ENCODE peak calls at places on chromosomes 5 and 9, in ten cellular contexts. One of them, this sample, is unnamed.
A peak's percentile ranks its signal among the peaks of the same experiment; 100 is the strongest.

GRCh38 chr9:121748727-121749546 is 97.5 kb downstream of the DAB2IP start:
- DNase-seq in HCT116: no peak
- DNase-seq in SK-N-SH: no peak
- DNase-seq in Karpas-422: no peak
- DNase-seq in GM23338: no peak
- DNase-seq in hepatocyte: no peak
- DNase-seq in GM23248: peak; percentile 69
- DNase-seq in PC-3: no peak
- DNase-seq in OCI-LY7: no peak
- DNase-seq in MM.1S: no peak
- DNase-seq in this sample: no peak

GRCh38 chr5:151612689-151613427 is 21.7 kb upstream of the FAT2 start:
- DNase-seq in PC-3: peak; percentile 83
- DNase-seq in Karpas-422: no peak
- DNase-seq in HCT116: peak; percentile 19
- DNase-seq in GM23338: no peak
- DNase-seq in hepatocyte: peak; percentile 62
- DNase-seq in MM.1S: peak; percentile 74
- DNase-seq in SK-N-SH: no peak
- DNase-seq in GM23248: peak; percentile 7
- DNase-seq in OCI-LY7: no peak
- DNase-seq in this sample: peak; percentile 51

GRCh38 chr5:435961-436640 is 6.9 kb upstream of the EXOC3 start:
- DNase-seq in HCT116: no peak
- DNase-seq in MM.1S: no peak
- DNase-seq in Karpas-422: peak; percentile 69
- DNase-seq in SK-N-SH: peak; percentile 61
- DNase-seq in hepatocyte: no peak
- DNase-seq in PC-3: peak; percentile 63
- DNase-seq in OCI-LY7: no peak
- DNase-seq in GM23338: peak; percentile 62
- DNase-seq in GM23248: peak; percentile 58
- DNase-seq in this sample: no peak

GRCh38 chr5:149792963-149793362 is 62.9 kb downstream of the PPARGC1B start:
- DNase-seq in OCI-LY7: no peak
- DNase-seq in PC-3: no peak
- DNase-seq in SK-N-SH: no peak
- DNase-seq in GM23338: no peak
- DNase-seq in MM.1S: no peak
- DNase-seq in Karpas-422: no peak
- DNase-seq in GM23248: peak; percentile 48
- DNase-seq in HCT116: no peak
- DNase-seq in hepatocyte: no peak
- DNase-seq in this sample: no peak

GRCh38 chr9:128552744-128553221 is 396 bp downstream of the SPTAN1 start:
- DNase-seq in GM23248: peak; percentile 72
- DNase-seq in MM.1S: peak; percentile 31
- DNase-seq in PC-3: peak; percentile 14
- DNase-seq in Karpas-422: peak; percentile 81
- DNase-seq in HCT116: no peak
- DNase-seq in OCI-LY7: peak; percentile 68
- DNase-seq in hepatocyte: peak; percentile 79
- DNase-seq in SK-N-SH: peak; percentile 80
- DNase-seq in GM23338: peak; percentile 61
- DNase-seq in this sample: peak; percentile 59

GRCh38 chr9:7533376-7534090 is 266.0 kb downstream of the DMAC1 start:
- DNase-seq in OCI-LY7: no peak
- DNase-seq in GM23338: no peak
- DNase-seq in HCT116: no peak
- DNase-seq in PC-3: no peak
- DNase-seq in SK-N-SH: no peak
- DNase-seq in Karpas-422: no peak
- DNase-seq in hepatocyte: no peak
- DNase-seq in MM.1S: no peak
- DNase-seq in GM23248: peak; percentile 2
- DNase-seq in this sample: no peak

GRCh38 chr9:116870566-116870965 is 183.5 kb downstream of the TRIM32 start:
- DNase-seq in MM.1S: no peak
- DNase-seq in HCT116: peak; percentile 63
- DNase-seq in OCI-LY7: no peak
- DNase-seq in hepatocyte: peak; percentile 83
- DNase-seq in PC-3: peak; percentile 88
- DNase-seq in GM23338: peak; percentile 57
- DNase-seq in Karpas-422: peak; percentile 2
- DNase-seq in SK-N-SH: peak; percentile 32
- DNase-seq in GM23248: no peak
- DNase-seq in this sample: peak; percentile 98

GRCh38 chr9:88237454-88238280 is 99.4 kb upstream of the SPATA31C2 start:
- DNase-seq in Karpas-422: no peak
- DNase-seq in GM23338: no peak
- DNase-seq in HCT116: no peak
- DNase-seq in SK-N-SH: no peak
- DNase-seq in MM.1S: no peak
- DNase-seq in GM23248: no peak
- DNase-seq in PC-3: no peak
- DNase-seq in OCI-LY7: no peak
- DNase-seq in hepatocyte: no peak
- DNase-seq in this sample: no peak

GRCh38 chr5:127313847-127314473 is 23.4 kb downstream of the MEGF10 start:
- DNase-seq in SK-N-SH: peak; percentile 44
- DNase-seq in Karpas-422: peak; percentile 82
- DNase-seq in MM.1S: peak; percentile 65
- DNase-seq in GM23248: peak; percentile 73
- DNase-seq in HCT116: peak; percentile 33
- DNase-seq in PC-3: peak; percentile 71
- DNase-seq in hepatocyte: peak; percentile 61
- DNase-seq in GM23338: peak; percentile 80
- DNase-seq in OCI-LY7: peak; percentile 55
- DNase-seq in this sample: peak; percentile 43

GRCh38 chr9:76371901-76372300 is 22.3 kb downstream of the RFK start:
- DNase-seq in SK-N-SH: no peak
- DNase-seq in hepatocyte: no peak
- DNase-seq in PC-3: peak; percentile 37
- DNase-seq in Karpas-422: no peak
- DNase-seq in GM23338: no peak
- DNase-seq in HCT116: no peak
- DNase-seq in GM23248: peak; percentile 12
- DNase-seq in OCI-LY7: no peak
- DNase-seq in MM.1S: no peak
- DNase-seq in this sample: peak; percentile 41

GRCh38 chr9:89881431-89881830 is 276.6 kb downstream of the GADD45G start:
- DNase-seq in GM23338: no peak
- DNase-seq in OCI-LY7: no peak
- DNase-seq in MM.1S: no peak
- DNase-seq in GM23248: no peak
- DNase-seq in HCT116: no peak
- DNase-seq in SK-N-SH: no peak
- DNase-seq in PC-3: no peak
- DNase-seq in hepatocyte: no peak
- DNase-seq in Karpas-422: no peak
- DNase-seq in this sample: no peak

GRCh38 chr5:9927106-9927505 is 297.0 kb upstream of the TAS2R1 start:
- DNase-seq in Karpas-422: no peak
- DNase-seq in GM23248: peak; percentile 44
- DNase-seq in MM.1S: no peak
- DNase-seq in PC-3: peak; percentile 54
- DNase-seq in HCT116: no peak
- DNase-seq in SK-N-SH: no peak
- DNase-seq in GM23338: peak; percentile 41
- DNase-seq in hepatocyte: no peak
- DNase-seq in OCI-LY7: no peak
- DNase-seq in this sample: no peak

DNA sequence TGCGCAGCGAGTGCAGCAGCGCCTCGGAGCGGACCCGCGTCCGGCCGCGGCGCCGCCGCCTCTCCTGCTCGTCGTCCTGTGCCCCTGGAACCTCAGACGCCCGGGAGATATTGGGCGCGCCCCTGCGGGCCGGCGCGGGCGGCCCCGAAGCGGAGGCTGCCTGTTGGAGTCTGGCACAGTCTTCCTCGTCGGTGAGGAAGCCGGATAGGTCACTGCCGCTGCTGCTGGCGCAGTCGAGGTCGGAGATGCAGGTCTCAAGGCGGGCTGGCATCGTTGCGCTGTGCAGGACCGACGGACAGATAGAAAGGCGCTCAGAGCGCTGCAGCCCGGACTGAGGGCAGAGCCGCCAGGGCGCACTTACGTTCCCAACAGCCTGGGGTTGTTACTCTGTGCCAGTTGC is 344 bp downstream of the NEUROG1 start:
- DNase-seq in Karpas-422: no peak
- DNase-seq in hepatocyte: no peak
- DNase-seq in PC-3: no peak
- DNase-seq in GM23248: peak; percentile 21
- DNase-seq in HCT116: no peak
- DNase-seq in SK-N-SH: no peak
- DNase-seq in GM23338: peak; percentile 47
- DNase-seq in OCI-LY7: no peak
- DNase-seq in MM.1S: no peak
- DNase-seq in this sample: no peak
- H3K9me2 ChIP-seq in Karpas-422: no peaks in the 10 kb centered on the region
- H3K9me2 ChIP-seq in hepatocyte: no peaks in the 10 kb centered on the region
- H3K9me2 ChIP-seq in PC-3: no peaks in the 10 kb centered on the region
- H3K9me2 ChIP-seq in GM23248: no peaks in the 10 kb centered on the region
- H3K9me2 ChIP-seq in HCT116: no peaks in the 10 kb centered on the region
- H3K9me2 ChIP-seq in SK-N-SH: no peaks in the 10 kb centered on the region
- H3K9me2 ChIP-seq in GM23338: no peaks in the 10 kb centered on the region
- H3K9me2 ChIP-seq in OCI-LY7: no peaks in the 10 kb centered on the region
- H3K9me2 ChIP-seq in MM.1S: no peaks in the 10 kb centered on the region
- H3K9me2 ChIP-seq in this sample: no peaks in the 10 kb centered on the region

GRCh38 chr9:18421391-18421790 is 52.6 kb upstream of the ADAMTSL1 start:
- DNase-seq in GM23248: no peak
- DNase-seq in GM23338: peak; percentile 8
- DNase-seq in HCT116: no peak
- DNase-seq in Karpas-422: no peak
- DNase-seq in PC-3: no peak
- DNase-seq in OCI-LY7: no peak
- DNase-seq in hepatocyte: no peak
- DNase-seq in SK-N-SH: no peak
- DNase-seq in MM.1S: no peak
- DNase-seq in this sample: no peak

GRCh38 chr9:18424132-18424531 is 49.8 kb upstream of the ADAMTSL1 start:
- DNase-seq in MM.1S: no peak
- DNase-seq in GM23338: no peak
- DNase-seq in hepatocyte: no peak
- DNase-seq in Karpas-422: no peak
- DNase-seq in OCI-LY7: no peak
- DNase-seq in PC-3: no peak
- DNase-seq in SK-N-SH: no peak
- DNase-seq in GM23248: peak; percentile 25
- DNase-seq in HCT116: no peak
- DNase-seq in this sample: no peak

GRCh38 chr9:18427691-18428090 is 46.3 kb upstream of the ADAMTSL1 start:
- DNase-seq in GM23338: no peak
- DNase-seq in PC-3: no peak
- DNase-seq in SK-N-SH: no peak
- DNase-seq in MM.1S: no peak
- DNase-seq in hepatocyte: no peak
- DNase-seq in HCT116: no peak
- DNase-seq in OCI-LY7: no peak
- DNase-seq in Karpas-422: no peak
- DNase-seq in GM23248: peak; percentile 20
- DNase-seq in this sample: no peak

GRCh38 chr9:18422296-18423036 is 51.5 kb upstream of the ADAMTSL1 start:
- DNase-seq in GM23248: no peak
- DNase-seq in SK-N-SH: no peak
- DNase-seq in hepatocyte: no peak
- DNase-seq in Karpas-422: no peak
- DNase-seq in MM.1S: no peak
- DNase-seq in HCT116: no peak
- DNase-seq in OCI-LY7: no peak
- DNase-seq in GM23338: no peak
- DNase-seq in PC-3: no peak
- DNase-seq in this sample: no peak
- H3K4me2 ChIP-seq in GM23248: no peak overlapping the region
- H3K4me2 ChIP-seq in SK-N-SH: no peak overlapping the region
- H3K4me2 ChIP-seq in hepatocyte: no peak overlapping the region
- H3K4me2 ChIP-seq in Karpas-422: no peak overlapping the region
- H3K4me2 ChIP-seq in MM.1S: no peak overlapping the region
- H3K4me2 ChIP-seq in HCT116: no peak overlapping the region
- H3K4me2 ChIP-seq in OCI-LY7: no peak overlapping the region
- H3K4me2 ChIP-seq in GM23338: no peak overlapping the region
- H3K4me2 ChIP-seq in PC-3: no peak overlapping the region
- H3K4me2 ChIP-seq in this sample: no peak overlapping the region

DNA sequence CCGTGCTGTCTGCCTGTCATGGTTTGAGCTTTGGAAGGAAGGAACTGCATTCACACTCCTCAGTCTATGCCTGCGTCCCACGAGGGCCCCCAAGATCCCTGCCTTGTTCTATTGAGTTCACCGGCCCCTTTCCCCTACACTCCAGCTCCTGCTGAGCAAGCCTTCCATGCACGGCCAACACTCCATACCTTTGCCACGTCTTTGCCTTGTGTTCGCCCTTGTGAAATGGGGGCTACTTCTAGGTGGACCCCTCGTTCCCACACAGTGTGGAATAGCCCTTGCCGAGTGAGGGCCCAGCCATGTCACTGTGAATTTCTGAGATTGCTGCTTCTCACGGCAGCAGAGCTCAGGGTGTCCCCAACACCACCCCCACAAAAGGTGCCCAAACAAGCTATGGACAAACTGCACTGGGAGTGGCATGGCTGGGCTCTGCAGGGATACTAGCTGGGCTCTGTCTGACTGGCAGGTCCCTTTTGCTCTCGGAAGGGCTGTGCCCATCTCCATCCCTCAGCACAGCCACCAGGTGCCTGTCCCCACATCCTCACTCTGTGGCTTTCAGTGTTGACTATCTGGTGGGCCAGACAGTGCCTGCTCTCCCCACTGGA is 67.9 kb upstream of the ADAMTS2 start:
- DNase-seq in Karpas-422: no peak
- DNase-seq in GM23248: no peak
- DNase-seq in GM23338: no peak
- DNase-seq in HCT116: no peak
- DNase-seq in OCI-LY7: no peak
- DNase-seq in MM.1S: no peak
- DNase-seq in PC-3: no peak
- DNase-seq in SK-N-SH: no peak
- DNase-seq in hepatocyte: no peak
- DNase-seq in this sample: no peak
- H3K9me2 ChIP-seq in Karpas-422: no peaks in the 10 kb centered on the region
- H3K9me2 ChIP-seq in GM23248: no peaks in the 10 kb centered on the region
- H3K9me2 ChIP-seq in GM23338: no peaks in the 10 kb centered on the region
- H3K9me2 ChIP-seq in HCT116: no peaks in the 10 kb centered on the region
- H3K9me2 ChIP-seq in OCI-LY7: no peaks in the 10 kb centered on the region
- H3K9me2 ChIP-seq in MM.1S: no peaks in the 10 kb centered on the region
- H3K9me2 ChIP-seq in PC-3: no peaks in the 10 kb centered on the region
- H3K9me2 ChIP-seq in SK-N-SH: no peaks in the 10 kb centered on the region
- H3K9me2 ChIP-seq in hepatocyte: no peaks in the 10 kb centered on the region
- H3K9me2 ChIP-seq in this sample: no peaks in the 10 kb centered on the region

DNA sequence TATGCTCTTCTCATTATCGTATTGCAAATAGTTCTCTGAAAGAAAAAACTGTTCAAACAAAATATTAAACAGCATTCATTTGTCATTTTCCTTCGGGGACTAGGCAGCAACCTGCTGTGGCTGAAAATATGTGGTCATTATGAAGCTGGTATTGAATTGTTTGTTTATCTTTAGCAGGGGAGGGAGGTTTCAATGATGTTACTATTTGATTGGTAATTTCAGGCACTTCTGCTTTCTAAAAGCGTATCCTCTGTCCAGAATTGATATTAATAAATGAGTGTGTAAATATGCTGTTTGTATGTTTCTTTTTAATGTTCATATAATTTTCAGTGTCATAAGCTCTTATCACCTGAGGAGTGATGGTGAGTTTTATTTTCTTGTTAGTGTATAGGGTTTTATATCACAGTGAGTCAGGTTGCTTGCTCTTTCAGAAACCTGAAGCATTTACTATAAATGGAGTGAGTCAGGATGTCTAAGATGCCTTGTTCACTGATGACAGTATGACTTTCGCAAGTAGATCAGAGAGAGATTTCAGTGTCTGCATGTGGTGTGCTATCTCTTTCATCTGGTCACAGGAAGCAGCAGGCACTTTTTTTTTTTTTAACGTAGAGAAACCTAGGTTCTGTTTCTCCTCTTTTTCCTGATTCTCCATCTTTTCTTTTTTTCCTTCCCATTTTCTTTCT is 236.9 kb downstream of the DMRTA1 start:
- DNase-seq in hepatocyte: no peak
- DNase-seq in OCI-LY7: peak; percentile 53
- DNase-seq in GM23248: peak; percentile 93
- DNase-seq in Karpas-422: no peak
- DNase-seq in GM23338: no peak
- DNase-seq in HCT116: no peak
- DNase-seq in MM.1S: peak; percentile 65
- DNase-seq in PC-3: peak; percentile 82
- DNase-seq in SK-N-SH: no peak
- DNase-seq in this sample: peak; percentile 70
- H3K4me2 ChIP-seq in hepatocyte: no peak overlapping the region
- H3K4me2 ChIP-seq in OCI-LY7: peak overlapping the region; percentile 57
- H3K4me2 ChIP-seq in GM23248: peak overlapping the region; percentile 79
- H3K4me2 ChIP-seq in Karpas-422: no peak overlapping the region
- H3K4me2 ChIP-seq in GM23338: no peak overlapping the region
- H3K4me2 ChIP-seq in HCT116: no peak overlapping the region
- H3K4me2 ChIP-seq in MM.1S: peak overlapping the region; percentile 60
- H3K4me2 ChIP-seq in PC-3: peak overlapping the region; percentile 67
- H3K4me2 ChIP-seq in SK-N-SH: peak overlapping the region; percentile 36
- H3K4me2 ChIP-seq in this sample: no peak overlapping the region